ENCODE peak calls at places on chromosomes 16 and 17, in five cellular contexts. Z is ecto neural progenitor cell, T is hippocampal formation, E is transverse colon, Y is T-cell. W is an unnamed sample.

GRCh38 chr16:50183316-50183715 is 30.2 kb downstream of the TENT4B start:
- DNase-seq in Z (no peak), E (no peak), T (no peak), Y (no peak), W (no peak)

GRCh38 chr17:21202512-21202911 is 11.4 kb downstream of the TMEM11 start:
- DNase-seq in Y (no peak), Z (no peak), T (no peak), E (no peak), W (no peak)

GRCh38 chr17:41801374-41802062 is 10.2 kb downstream of the P3H4 start:
- DNase-seq in T (peak), Y (peak), Z (peak), E (peak), W (peak)

GRCh38 chr16:85333337-85333736 is 221.1 kb upstream of the CIBAR2 start:
- DNase-seq in E (no peak), T (no peak), Y (no peak), Z (no peak), W (no peak)

GRCh38 chr16:49928176-49928892 is 72.4 kb upstream of the ZNF423 start:
- DNase-seq in Z (no peak), E (no peak), Y (no peak), T (no peak), W (no peak)

GRCh38 chr16:426906-427249 is 1.4 kb downstream of the RAB11FIP3 start:
- DNase-seq in T (no peak), Y (no peak), E (no peak), Z (no peak), W (no peak)

GRCh38 chr16:66927918-66928649 is 2.7 kb upstream of the RRAD start:
- DNase-seq in Y (no peak), T (no peak), Z (no peak), E (no peak), W (no peak)

GRCh38 chr16:70696952-70697600 is 11.2 kb upstream of the MTSS2 start:
- DNase-seq in T (no peak), Y (peak), Z (no peak), E (peak), W (no peak)

GRCh38 chr17:5110816-5111215 is 862 bp downstream of the ZNF232 start:
- DNase-seq in Z (no peak), E (no peak), T (no peak), Y (no peak), W (no peak)

GRCh38 chr17:6045621-6046357 is 24.4 kb upstream of the WSCD1 start:
- DNase-seq in Z (no peak), T (no peak), E (no peak), Y (no peak), W (no peak)

GRCh38 chr17:45867171-45867570 is 22.5 kb downstream of the SPPL2C start:
- DNase-seq in E (no peak), T (peak), Z (no peak), Y (no peak), W (no peak)

GRCh38 chr17:41894791-41895331 is 23.9 kb downstream of the ACLY start:
- DNase-seq in T (no peak), Z (no peak), Y (no peak), E (no peak), W (no peak)